ENCODE peak calls at places on chromosomes 2 and 18, in eight cellular contexts. O, S, W, C, A, V, L and M are unnamed samples.

GRCh38 chr2:28356095-28356911 is 36.4 kb upstream of the FOSL2 start:
- DNase-seq in O (no peak), S (no peak), W (peak), C (no peak), A (peak), V (no peak), L (peak), M (peak)

GRCh38 chr18:9943311-9943710 is 29.5 kb downstream of the VAPA start:
- DNase-seq in O (no peak), S (no peak), W (peak), C (no peak), A (no peak), V (no peak), L (no peak), M (peak)

GRCh38 chr18:9876867-9877654 is 8.7 kb upstream of the TXNDC2 start:
- DNase-seq in O (no peak), S (no peak), W (no peak), C (no peak), A (peak), V (no peak), L (no peak), M (no peak)

GRCh38 chr2:170271340-170271739 is 93.4 kb downstream of the MYO3B start:
- DNase-seq in O (no peak), S (no peak), W (peak), C (no peak), A (no peak), V (no peak), L (no peak), M (peak)

GRCh38 chr2:111156529-111156928 is 35.8 kb downstream of the BCL2L11 start:
- DNase-seq in O (no peak), S (no peak), W (no peak), C (no peak), A (no peak), V (no peak), L (no peak), M (no peak)

GRCh38 chr18:68121308-68121707 is 593.6 kb downstream of the TMX3 start:
- DNase-seq in O (no peak), S (no peak), W (no peak), C (no peak), A (no peak), V (no peak), L (no peak), M (no peak)

GRCh38 chr18:54736981-54737380 is 91.3 kb upstream of the RAB27B start:
- DNase-seq in O (no peak), S (no peak), W (no peak), C (no peak), A (no peak), V (no peak), L (no peak), M (no peak)

GRCh38 chr2:28624798-28625701 is 126.6 kb upstream of the PPP1CB start:
- DNase-seq in O (peak), S (peak), W (no peak), C (peak), A (peak), V (peak), L (no peak), M (no peak)

GRCh38 chr18:58867281-58867961 is 2.7 kb downstream of the ZNF532 start:
- DNase-seq in O (no peak), S (no peak), W (no peak), C (no peak), A (no peak), V (no peak), L (no peak), M (no peak)

GRCh38 chr2:12127639-12128038 is 381.2 kb downstream of the LPIN1 start:
- DNase-seq in O (no peak), S (no peak), W (no peak), C (no peak), A (no peak), V (no peak), L (no peak), M (no peak)

GRCh38 chr2:27884546-27884945 is 5.6 kb downstream of the RBKS start:
- DNase-seq in O (no peak), S (no peak), W (no peak), C (no peak), A (no peak), V (no peak), L (no peak), M (no peak)

GRCh38 chr2:234304945-234305344 is 191.9 kb downstream of the ARL4C start:
- DNase-seq in O (no peak), S (no peak), W (no peak), C (no peak), A (no peak), V (no peak), L (no peak), M (no peak)

GRCh38 chr2:166831930-166832329 is 56.4 kb upstream of the XIRP2 start:
- DNase-seq in O (no peak), S (no peak), W (no peak), C (no peak), A (no peak), V (no peak), L (no peak), M (no peak)

GRCh38 chr2:20429528-20429927 is 17.3 kb upstream of the RHOB start:
- DNase-seq in O (no peak), S (no peak), W (peak), C (no peak), A (no peak), V (no peak), L (no peak), M (no peak)

GRCh38 chr2:144320491-144320890 is 199.4 kb downstream of the ZEB2 start:
- DNase-seq in O (peak), S (peak), W (no peak), C (no peak), A (peak), V (peak), L (no peak), M (no peak)

GRCh38 chr18:7370812-7371211 is 139.9 kb downstream of the LRRC30 start:
- DNase-seq in O (no peak), S (no peak), W (no peak), C (no peak), A (no peak), V (no peak), L (no peak), M (no peak)

GRCh38 chr18:68520406-68521075 is 194.4 kb downstream of the TMX3 start:
- DNase-seq in O (no peak), S (no peak), W (no peak), C (no peak), A (peak), V (no peak), L (no peak), M (no peak)

GRCh38 chr18:46484971-46485370 is 172.0 kb downstream of the LOXHD1 start:
- DNase-seq in O (no peak), S (no peak), W (no peak), C (no peak), A (no peak), V (no peak), L (no peak), M (no peak)

GRCh38 chr2:38194751-38195150 is 118.8 kb upstream of the CYP1B1 start:
- DNase-seq in O (no peak), S (no peak), W (no peak), C (no peak), A (no peak), V (no peak), L (no peak), M (no peak)

GRCh38 chr18:62024983-62025382 is 132.2 kb upstream of the RNF152 start:
- DNase-seq in O (no peak), S (no peak), W (no peak), C (no peak), A (no peak), V (no peak), L (no peak), M (no peak)

GRCh38 chr2:226995625-226996041 is 159.8 kb downstream of the RHBDD1 start:
- DNase-seq in O (no peak), S (no peak), W (no peak), C (no peak), A (no peak), V (no peak), L (no peak), M (no peak)